ENCODE peak calls at places on chromosomes 7 and 10, in seven cellular contexts. K, W, J, P, T, M and D are unnamed samples.

GRCh38 chr7:29806131-29806792 is at the start of gene WIPF3:
- DNase-seq in J (no peak), W (no peak), M (peak; percentile 38), T (no peak), K (no peak), P (peak; percentile 13), D (no peak)

GRCh38 chr10:70925377-70926214 is 37.2 kb upstream of the PCBD1 start:
- DNase-seq in W (no peak), K (peak; percentile 15), T (peak; percentile 39), P (peak; percentile 47), M (peak; percentile 83), J (no peak), D (peak; percentile 12)

GRCh38 chr10:97542169-97543024 is 30.2 kb upstream of the ANKRD2 start:
- DNase-seq in M (no peak), T (peak; percentile 95), P (peak; percentile 45), J (peak; percentile 84), K (no peak), W (peak; percentile 62), D (peak; percentile 97)

GRCh38 chr7:135334830-135335543 is 101.3 kb downstream of the STRA8 start:
- DNase-seq in M (no peak), K (no peak), P (no peak), J (no peak), T (no peak), W (no peak), D (no peak)

GRCh38 chr7:18778594-18778993 is 283.0 kb downstream of the HDAC9 start:
- DNase-seq in T (peak; percentile 40), M (no peak), W (no peak), K (no peak), J (no peak), P (no peak), D (peak; percentile 94)

GRCh38 chr10:42936580-42936979 is 140.3 kb upstream of the RET start:
- DNase-seq in K (no peak), M (no peak), T (no peak), W (no peak), J (no peak), P (no peak), D (no peak)

GRCh38 chr7:3206771-3207191 is 94.3 kb upstream of the SDK1 start:
- DNase-seq in P (no peak), T (no peak), J (no peak), W (no peak), K (no peak), M (no peak), D (no peak)

GRCh38 chr7:7321681-7322080 is 139.3 kb downstream of the C1GALT1 start:
- DNase-seq in P (no peak), K (no peak), M (peak; percentile 64), W (no peak), T (no peak), J (no peak), D (peak; percentile 5)

GRCh38 chr10:18190840-18191239 is 50.6 kb downstream of the CACNB2 start:
- DNase-seq in W (no peak), M (no peak), T (no peak), K (no peak), P (no peak), J (no peak), D (no peak)

GRCh38 chr7:105246195-105247078 is 142.3 kb downstream of the SRPK2 start:
- DNase-seq in T (no peak), M (no peak), W (no peak), J (no peak), K (no peak), P (no peak), D (no peak)

GRCh38 chr10:61406282-61406681 is 46.9 kb downstream of the TMEM26 start:
- DNase-seq in M (no peak), W (no peak), J (no peak), K (no peak), T (no peak), P (no peak), D (no peak)

GRCh38 chr10:114508376-114508775 is 104.1 kb upstream of the AFAP1L2 start:
- DNase-seq in K (no peak), P (no peak), J (no peak), W (no peak), T (no peak), M (no peak), D (no peak)

GRCh38 chr10:131532745-131533341 is 221.3 kb upstream of the TCERG1L start:
- DNase-seq in P (no peak), J (no peak), W (no peak), M (no peak), T (no peak), K (no peak), D (no peak)

GRCh38 chr7:52140848-52141247 is 824.2 kb upstream of the COBL start:
- DNase-seq in J (no peak), T (no peak), K (no peak), W (no peak), M (no peak), P (no peak), D (no peak)

GRCh38 chr7:98078197-98078870 is 28.3 kb upstream of the LMTK2 start:
- DNase-seq in M (no peak), T (no peak), P (no peak), K (no peak), W (no peak), J (no peak), D (no peak)

GRCh38 chr7:47581821-47582747 is at the start of gene TNS3:
- DNase-seq in K (no peak), T (peak; percentile 74), W (peak; percentile 67), J (no peak), P (no peak), M (no peak), D (no peak)

GRCh38 chr10:34764347-34764991 is 50.6 kb downstream of the PARD3 start:
- DNase-seq in K (no peak), W (no peak), J (no peak), M (no peak), T (no peak), P (no peak), D (no peak)

GRCh38 chr7:23654508-23654907 is 25.5 kb upstream of the FAM221A start:
- DNase-seq in W (no peak), J (no peak), P (peak; percentile 26), K (no peak), M (no peak), T (peak; percentile 61), D (no peak)

GRCh38 chr10:91088300-91089140 is 131.9 kb upstream of the PCGF5 start:
- DNase-seq in M (peak; percentile 38), W (no peak), P (peak; percentile 6), T (peak; percentile 54), K (peak; percentile 29), J (no peak), D (peak; percentile 22)

GRCh38 chr7:77313876-77314480 is 102.2 kb downstream of the GSAP start:
- DNase-seq in M (no peak), W (no peak), J (no peak), K (no peak), P (no peak), T (no peak), D (no peak)

GRCh38 chr10:72336259-72337038 is 18.3 kb downstream of the DNAJB12 start:
- DNase-seq in T (no peak), P (no peak), W (peak; percentile 64), J (no peak), M (no peak), K (no peak), D (peak; percentile 43)

GRCh38 chr10:7054915-7055314 is 355.9 kb downstream of the SFMBT2 start:
- DNase-seq in P (no peak), K (no peak), M (no peak), T (peak; percentile 3), W (no peak), J (no peak), D (peak; percentile 3)

GRCh38 chr10:21702633-21703111 is 168.6 kb downstream of the MLLT10 start:
- DNase-seq in T (no peak), W (no peak), J (no peak), P (no peak), K (peak; percentile 73), M (peak; percentile 41), D (no peak)

GRCh38 chr10:43282881-43283280 is 16.0 kb upstream of the RASGEF1A start:
- DNase-seq in T (peak; percentile 14), W (no peak), K (no peak), J (no peak), P (no peak), M (no peak), D (no peak)

GRCh38 chr7:26451997-26452396 is 160.3 kb downstream of the SNX10 start:
- DNase-seq in J (no peak), P (no peak), T (no peak), W (no peak), K (no peak), M (no peak), D (no peak)

GRCh38 chr7:13106513-13106912 is 419.1 kb downstream of the ARL4A start:
- DNase-seq in P (no peak), W (no peak), K (no peak), J (no peak), T (peak; percentile 19), M (no peak), D (no peak)

GRCh38 chr7:30893357-30893756 is 18.3 kb upstream of the AQP1 start:
- DNase-seq in T (no peak), M (no peak), W (no peak), J (no peak), K (no peak), P (no peak), D (peak; percentile 78)

GRCh38 chr10:124678566-124679240 is 65.5 kb downstream of the FAM53B start:
- DNase-seq in P (no peak), M (no peak), T (no peak), W (peak; percentile 44), J (no peak), K (peak; percentile 79), D (no peak)

GRCh38 chr7:2724453-2725177 is 36.6 kb downstream of the AMZ1 start:
- DNase-seq in J (peak; percentile 27), W (peak; percentile 43), K (no peak), M (no peak), T (no peak), P (no peak), D (no peak)

GRCh38 chr7:55570939-55571338 is 1.4 kb downstream of the VOPP1 start:
- DNase-seq in P (no peak), W (no peak), K (no peak), J (no peak), T (peak; percentile 92), M (no peak), D (peak; percentile 81)

GRCh38 chr10:30215631-30216030 is 133.4 kb downstream of the MTPAP start:
- DNase-seq in M (no peak), K (no peak), P (no peak), T (no peak), W (no peak), J (no peak), D (peak; percentile 36)

GRCh38 chr7:4931932-4932331 is 27.1 kb downstream of the MMD2 start:
- DNase-seq in T (peak; percentile 14), J (no peak), K (no peak), M (no peak), W (no peak), P (peak; percentile 21), D (no peak)